ENCODE peak calls at places on chromosomes 6 and 20, in six cellular contexts. U is mammary epithelial cell; B is H7; H is HCT116; N is left ventricle myocardium inferior; I is CD8-positive, alpha-beta T cell. V is an unnamed sample.

GRCh38 chr6:30767158-30767943 is 23.0 kb upstream of the IER3 start:
- DNase-seq in N (no peak), B (no peak), U (no peak), I (no peak), H (no peak), V (no peak)

GRCh38 chr20:56802805-56803204 is 173.7 kb downstream of the TFAP2C start:
- DNase-seq in N (no peak), H (no peak), U (no peak), I (no peak), B (no peak), V (peak; percentile 79)

GRCh38 chr6:78831492-78831891 is 35.9 kb upstream of the IRAK1BP1 start:
- DNase-seq in U (no peak), H (no peak), N (no peak), I (no peak), B (no peak), V (no peak)

GRCh38 chr6:116556065-116556464 is 2.5 kb downstream of the CALHM4 start:
- DNase-seq in U (no peak), H (no peak), B (no peak), N (no peak), I (no peak), V (no peak)

GRCh38 chr20:42652261-42652660 is 537.4 kb downstream of the PTPRT start:
- DNase-seq in B (no peak), I (no peak), N (no peak), H (no peak), U (no peak), V (no peak)

GRCh38 chr20:62820962-62821725 is 4.3 kb downstream of the COL9A3 start:
- DNase-seq in H (no peak), B (peak; percentile 66), N (no peak), U (no peak), I (no peak), V (peak; percentile 88)

GRCh38 chr20:44633187-44633851 is 18.2 kb downstream of the ADA start:
- DNase-seq in H (no peak), I (no peak), B (no peak), U (no peak), N (no peak), V (peak; percentile 66)

GRCh38 chr6:26387565-26387964 is 4.7 kb downstream of the BTN2A2 start:
- DNase-seq in I (no peak), U (no peak), B (no peak), N (no peak), H (no peak), V (no peak)

GRCh38 chr6:168948002-168948401 is 305.6 kb downstream of the THBS2 start:
- DNase-seq in B (no peak), I (no peak), U (no peak), H (no peak), N (no peak), V (no peak)

GRCh38 chr20:42432931-42433330 is 756.8 kb downstream of the PTPRT start:
- DNase-seq in H (no peak), N (no peak), U (no peak), B (no peak), I (no peak), V (no peak)

GRCh38 chr20:555933-556332 is 12.3 kb upstream of the CSNK2A1 start:
- DNase-seq in U (no peak), B (no peak), H (no peak), I (no peak), N (peak; percentile 29), V (no peak)

GRCh38 chr6:87174078-87174579 is 18.8 kb downstream of the ZNF292 start:
- DNase-seq in N (peak; percentile 31), B (no peak), H (no peak), U (peak; percentile 36), I (no peak), V (no peak)

GRCh38 chr6:37695273-37695672 is 2.4 kb downstream of the MDGA1 start:
- DNase-seq in U (no peak), H (no peak), N (no peak), B (no peak), I (no peak), V (no peak)
- H3K27me3 ChIP-seq in U (no peaks in the 10 kb centered on the region), H (no peaks in the 10 kb centered on the region), N (peaks cover 63% of the 10 kb centered on the region), B (peaks cover 79% of the 10 kb centered on the region), I (peaks cover 25% of the 10 kb centered on the region), V (peaks cover 42% of the 10 kb centered on the region)

GRCh38 chr6:163320804-163321203 is 93.7 kb upstream of the QKI start:
- DNase-seq in N (no peak), H (no peak), I (no peak), B (no peak), U (no peak), V (no peak)
- H3K27me3 ChIP-seq in N (no peaks in the 10 kb centered on the region), H (no peaks in the 10 kb centered on the region), I (no peaks in the 10 kb centered on the region), B (no peaks in the 10 kb centered on the region), U (no peaks in the 10 kb centered on the region), V (no peaks in the 10 kb centered on the region)

GRCh38 chr6:43763812-43764522 is 6.0 kb upstream of the VEGFA start:
- DNase-seq in I (no peak), N (no peak), B (peak; percentile 12), H (no peak), U (no peak), V (peak; percentile 11)

GRCh38 chr6:43764767-43765166 is 5.2 kb upstream of the VEGFA start:
- DNase-seq in U (no peak), H (no peak), B (peak; percentile 61), N (peak; percentile 9), I (no peak), V (no peak)

GRCh38 chr6:43762410-43762768 is 7.6 kb upstream of the VEGFA start:
- DNase-seq in I (no peak), N (no peak), B (peak; percentile 14), H (no peak), U (no peak), V (peak; percentile 34)

GRCh38 chr6:43761666-43762409 is 8.2 kb upstream of the VEGFA start:
- DNase-seq in U (no peak), N (no peak), B (peak; percentile 13), H (no peak), I (no peak), V (peak; percentile 25)

GRCh38 chr6:43763133-43763797 is 6.7 kb upstream of the VEGFA start:
- DNase-seq in B (peak; percentile 58), U (no peak), N (no peak), H (no peak), I (no peak), V (no peak)
- H3K27me3 ChIP-seq in B (no peaks in the 10 kb centered on the region), U (no peaks in the 10 kb centered on the region), N (no peaks in the 10 kb centered on the region), H (no peaks in the 10 kb centered on the region), I (no peaks in the 10 kb centered on the region), V (no peaks in the 10 kb centered on the region)

GRCh38 chr6:146029573-146030184 is 817 bp downstream of the GRM1 start:
- DNase-seq in U (no peak), I (no peak), B (peak; percentile 5), H (no peak), N (no peak), V (no peak)
- H3K27me3 ChIP-seq in U (peaks cover 24% of the 10 kb centered on the region), I (no peaks in the 10 kb centered on the region), B (peaks cover 24% of the 10 kb centered on the region), H (peaks cover 53% of the 10 kb centered on the region), N (peaks cover 74% of the 10 kb centered on the region), V (peaks cover 66% of the 10 kb centered on the region)

GRCh38 chr20:9514461-9515210 is at the start of gene LAMP5:
- DNase-seq in I (no peak), N (no peak), H (no peak), B (peak; percentile 85), U (no peak), V (peak; percentile 61)
- H3K27me3 ChIP-seq in I (no peaks in the 10 kb centered on the region), N (peaks cover 99% of the 10 kb centered on the region), H (peaks cover 39% of the 10 kb centered on the region), B (peaks cover 87% of the 10 kb centered on the region), U (peaks cover 42% of the 10 kb centered on the region), V (peaks cover 90% of the 10 kb centered on the region)

GRCh38 chr6:29665942-29666825 is 9.3 kb downstream of the MOG start:
- DNase-seq in N (no peak), B (no peak), I (no peak), H (no peak), U (no peak), V (no peak)

GRCh38 chr6:29656157-29656556 is 735 bp upstream of the MOG start:
- DNase-seq in I (no peak), N (peak; percentile 32), B (no peak), U (no peak), H (no peak), V (no peak)

GRCh38 chr6:29663300-29664039 is 6.6 kb downstream of the MOG start:
- DNase-seq in N (no peak), U (no peak), B (no peak), I (no peak), H (no peak), V (no peak)

GRCh38 chr6:29656798-29657197 is at the start of gene MOG:
- DNase-seq in I (no peak), B (no peak), H (no peak), U (no peak), N (peak; percentile 22), V (no peak)

DNA sequence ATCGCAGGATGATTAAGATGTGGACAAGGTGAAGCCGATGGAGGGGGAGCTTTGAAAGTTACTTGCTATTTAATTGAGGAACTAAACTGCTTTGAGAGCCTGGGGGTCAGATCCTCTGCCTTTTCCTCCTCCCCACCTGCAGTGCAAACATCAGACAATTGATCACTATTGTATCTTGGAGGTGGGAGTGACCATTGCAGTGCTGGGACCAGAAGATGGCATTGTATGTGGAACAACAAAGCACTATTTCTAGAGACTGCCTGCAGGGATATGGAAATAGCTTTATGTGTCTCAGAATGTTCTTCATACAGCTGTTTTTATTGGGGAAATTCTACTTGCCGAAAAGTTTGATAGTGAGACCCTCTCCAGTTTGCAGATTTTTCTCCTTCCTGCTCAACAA is 4.2 kb downstream of the MOG start:
- DNase-seq in U (no peak), I (no peak), B (no peak), H (no peak), N (no peak), V (no peak)
- H3K27me3 ChIP-seq in U (no peaks in the 10 kb centered on the region), I (no peaks in the 10 kb centered on the region), B (no peaks in the 10 kb centered on the region), H (no peaks in the 10 kb centered on the region), N (peaks cover 44% of the 10 kb centered on the region), V (no peaks in the 10 kb centered on the region)

GRCh38 chr6:7917729-7918128 is 7.1 kb upstream of the TXNDC5 start:
- DNase-seq in I (no peak), H (no peak), B (no peak), U (no peak), N (no peak), V (no peak)
- H3K27me3 ChIP-seq in I (no peaks in the 10 kb centered on the region), H (peaks cover 33% of the 10 kb centered on the region), B (peaks cover 2% of the 10 kb centered on the region), U (peaks cover 3% of the 10 kb centered on the region), N (no peaks in the 10 kb centered on the region), V (no peaks in the 10 kb centered on the region)

GRCh38 chr20:19544684-19545083 is 213.4 kb upstream of the RIN2 start:
- DNase-seq in N (no peak), B (no peak), I (no peak), H (no peak), U (no peak), V (no peak)
- H3K27me3 ChIP-seq in N (peaks cover 28% of the 10 kb centered on the region), B (no peaks in the 10 kb centered on the region), I (no peaks in the 10 kb centered on the region), H (no peaks in the 10 kb centered on the region), U (no peaks in the 10 kb centered on the region), V (no peaks in the 10 kb centered on the region)

V was measured in RWPE2.